ENCODE peak calls at places on chromosome 21, in four cellular contexts. One of them, this sample, is unnamed.

GRCh38 chr21:31514598-31514997 is 144.9 kb upstream of the SOD1 start:
- DNase-seq in heart left ventricle: no peak
- DNase-seq in aorta: no peak
- DNase-seq in tibial nerve: peak; percentile 28
- DNase-seq in this sample: no peak

GRCh38 chr21:31727181-31727580 is 4.7 kb downstream of the SCAF4 start:
- DNase-seq in heart left ventricle: no peak
- DNase-seq in aorta: no peak
- DNase-seq in tibial nerve: no peak
- DNase-seq in this sample: no peak

GRCh38 chr21:35323947-35324346 is 274.8 kb upstream of the RUNX1 start:
- DNase-seq in heart left ventricle: peak; percentile 45
- DNase-seq in aorta: no peak
- DNase-seq in tibial nerve: no peak
- DNase-seq in this sample: no peak

GRCh38 chr21:37877888-37878684 is 38.2 kb downstream of the KCNJ6 start:
- DNase-seq in heart left ventricle: no peak
- DNase-seq in aorta: no peak
- DNase-seq in tibial nerve: no peak
- DNase-seq in this sample: no peak

GRCh38 chr21:35203093-35204021 is 154.3 kb upstream of the RUNX1 start:
- DNase-seq in heart left ventricle: peak; percentile 39
- DNase-seq in aorta: no peak
- DNase-seq in tibial nerve: no peak
- DNase-seq in this sample: no peak

GRCh38 chr21:46035809-46036695 is 54.5 kb downstream of the COL6A1 start:
- DNase-seq in heart left ventricle: peak; percentile 84
- DNase-seq in aorta: no peak
- DNase-seq in tibial nerve: no peak
- DNase-seq in this sample: peak; percentile 92

GRCh38 chr21:38042246-38042645 is 126.0 kb upstream of the KCNJ6 start:
- DNase-seq in heart left ventricle: no peak
- DNase-seq in aorta: no peak
- DNase-seq in tibial nerve: no peak
- DNase-seq in this sample: no peak

GRCh38 chr21:15870819-15871218 is 141.0 kb downstream of the USP25 start:
- DNase-seq in heart left ventricle: no peak
- DNase-seq in aorta: no peak
- DNase-seq in tibial nerve: no peak
- DNase-seq in this sample: no peak

GRCh38 chr21:46650476-46651098 is 15.1 kb downstream of the PRMT2 start:
- DNase-seq in heart left ventricle: peak; percentile 54
- DNase-seq in aorta: no peak
- DNase-seq in tibial nerve: no peak
- DNase-seq in this sample: no peak

GRCh38 chr21:30083120-30083945 is 83.3 kb downstream of the CLDN17 start:
- DNase-seq in heart left ventricle: no peak
- DNase-seq in aorta: no peak
- DNase-seq in tibial nerve: no peak
- DNase-seq in this sample: no peak

GRCh38 chr21:43968410-43969114 is 43.5 kb upstream of the TRAPPC10 start:
- DNase-seq in heart left ventricle: no peak
- DNase-seq in aorta: no peak
- DNase-seq in tibial nerve: no peak
- DNase-seq in this sample: no peak

GRCh38 chr21:43814215-43815106 is 25.1 kb downstream of the RRP1 start:
- DNase-seq in heart left ventricle: no peak
- DNase-seq in aorta: no peak
- DNase-seq in tibial nerve: no peak
- DNase-seq in this sample: no peak

GRCh38 chr21:17003763-17004373 is 509.0 kb upstream of the CXADR start:
- DNase-seq in heart left ventricle: no peak
- DNase-seq in aorta: no peak
- DNase-seq in tibial nerve: no peak
- DNase-seq in this sample: no peak

GRCh38 chr21:31752352-31752751 is 20.4 kb upstream of the SCAF4 start:
- DNase-seq in heart left ventricle: no peak
- DNase-seq in aorta: no peak
- DNase-seq in tibial nerve: no peak
- DNase-seq in this sample: no peak

GRCh38 chr21:46667735-46668380 is 32.4 kb downstream of the PRMT2 start:
- DNase-seq in heart left ventricle: no peak
- DNase-seq in aorta: peak; percentile 79
- DNase-seq in tibial nerve: no peak
- DNase-seq in this sample: peak; percentile 72

GRCh38 chr21:21897275-21897883 is 899.2 kb downstream of the NCAM2 start:
- DNase-seq in heart left ventricle: no peak
- DNase-seq in aorta: no peak
- DNase-seq in tibial nerve: no peak
- DNase-seq in this sample: no peak

GRCh38 chr21:16713331-16714114 is 799.3 kb upstream of the CXADR start:
- DNase-seq in heart left ventricle: no peak
- DNase-seq in aorta: no peak
- DNase-seq in tibial nerve: no peak
- DNase-seq in this sample: no peak

DNA sequence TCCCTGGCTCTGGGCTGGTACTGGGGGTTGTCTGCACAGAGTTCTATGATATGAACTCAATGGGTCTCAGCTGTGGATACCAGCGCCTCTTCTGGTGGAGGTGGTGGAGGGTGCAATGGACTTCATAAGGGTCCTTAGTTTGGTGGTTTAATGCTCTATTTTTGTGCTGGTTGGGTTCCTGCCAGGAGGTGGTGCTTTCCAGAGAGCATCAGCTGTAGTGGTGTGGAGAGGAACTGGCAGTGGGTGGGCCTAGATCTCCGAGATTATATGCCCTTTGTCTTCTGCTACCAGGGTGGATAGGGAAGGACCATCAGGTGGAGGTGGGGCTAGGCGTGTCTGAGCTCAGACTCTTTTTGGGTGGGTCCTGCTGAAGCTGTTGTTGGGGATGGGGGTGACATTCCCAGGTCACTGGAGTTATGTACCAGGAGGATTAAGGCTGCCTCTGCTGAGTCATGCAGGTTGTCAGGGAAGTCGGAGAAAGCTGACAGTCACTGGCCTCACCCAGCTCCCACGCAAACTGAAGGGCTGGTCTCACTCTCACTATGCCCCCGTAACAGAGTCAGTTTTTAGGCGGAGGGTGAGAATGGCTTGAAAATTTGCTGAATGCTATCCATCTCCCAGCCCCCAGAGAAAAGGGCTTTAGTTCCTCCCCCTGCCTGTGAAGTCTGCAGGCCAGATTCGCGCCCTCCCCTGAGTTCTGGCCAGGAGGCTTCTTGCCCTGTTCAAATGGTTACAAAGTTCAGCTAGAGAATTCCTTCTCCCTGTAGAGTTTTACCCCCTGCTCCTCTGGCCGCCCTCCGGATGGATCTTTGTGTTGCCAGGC is 902.9 kb downstream of the LTN1 start:
- DNase-seq in heart left ventricle: peak; percentile 33
- DNase-seq in aorta: no peak
- DNase-seq in tibial nerve: no peak
- DNase-seq in this sample: no peak
- H3K27ac ChIP-seq in heart left ventricle: peak overlapping the region; percentile 9
- H3K27ac ChIP-seq in aorta: peak overlapping the region; percentile 38
- H3K27ac ChIP-seq in tibial nerve: no peak overlapping the region
- H3K27ac ChIP-seq in this sample: peak overlapping the region; percentile 8

GRCh38 chr21:42374457-42374856 is 8.1 kb upstream of the TFF1 start:
- DNase-seq in heart left ventricle: no peak
- DNase-seq in aorta: peak; percentile 16
- DNase-seq in tibial nerve: no peak
- DNase-seq in this sample: no peak

GRCh38 chr21:42375966-42376337 is 9.6 kb upstream of the TFF1 start:
- DNase-seq in heart left ventricle: no peak
- DNase-seq in aorta: peak; percentile 59
- DNase-seq in tibial nerve: no peak
- DNase-seq in this sample: peak; percentile 45

GRCh38 chr21:42376338-42376982 is 10.1 kb upstream of the TFF1 start:
- DNase-seq in heart left ventricle: no peak
- DNase-seq in aorta: peak; percentile 69
- DNase-seq in tibial nerve: no peak
- DNase-seq in this sample: peak; percentile 65

GRCh38 chr21:42373908-42374455 is 7.6 kb upstream of the TFF1 start:
- DNase-seq in heart left ventricle: no peak
- DNase-seq in aorta: peak; percentile 49
- DNase-seq in tibial nerve: no peak
- DNase-seq in this sample: peak; percentile 57

DNA sequence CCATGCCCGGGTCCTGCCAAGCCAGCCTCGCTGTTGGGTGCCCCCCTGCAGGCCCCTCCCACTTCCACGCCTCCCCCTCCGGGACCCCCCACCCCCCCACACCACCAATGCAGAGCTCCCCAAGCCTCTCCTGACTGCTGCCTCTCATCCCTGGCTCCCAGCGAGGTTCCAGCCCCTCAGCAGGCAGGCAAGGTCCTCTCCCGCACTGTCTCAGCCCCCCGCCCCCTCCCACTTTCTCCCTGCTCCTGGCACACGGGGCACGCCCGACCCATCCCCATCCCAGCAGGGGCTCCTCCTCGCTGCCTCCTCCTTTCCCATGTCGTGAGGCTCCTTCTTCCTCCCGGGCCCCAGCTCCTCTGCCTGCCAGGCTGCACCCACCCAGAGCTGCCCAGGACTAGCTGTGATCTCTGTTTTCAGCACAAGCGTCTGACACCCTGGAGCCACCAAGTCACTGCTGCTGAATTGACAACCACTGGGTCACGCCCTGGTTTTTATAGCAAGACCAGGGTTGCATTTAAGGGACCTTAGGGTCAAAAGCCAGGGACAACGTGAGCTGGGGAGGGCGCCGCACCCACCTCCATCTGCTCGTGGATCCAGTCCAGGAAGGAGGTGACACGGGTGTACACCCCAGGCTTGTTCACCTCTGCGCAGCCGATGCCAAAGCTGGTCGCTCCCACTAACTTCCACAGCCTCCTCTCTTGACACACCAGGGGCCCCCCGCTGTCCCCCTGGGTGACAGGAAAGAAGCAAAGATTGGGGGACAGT is 9.0 kb upstream of the TFF1 start:
- DNase-seq in heart left ventricle: no peak
- DNase-seq in aorta: peak; percentile 51
- DNase-seq in tibial nerve: no peak
- DNase-seq in this sample: peak; percentile 62
- H3K4me1 ChIP-seq in heart left ventricle: no peaks in the 10 kb centered on the region
- H3K4me1 ChIP-seq in aorta: no peaks in the 10 kb centered on the region
- H3K4me1 ChIP-seq in tibial nerve: no peaks in the 10 kb centered on the region
- H3K4me1 ChIP-seq in this sample: no peaks in the 10 kb centered on the region

GRCh38 chr21:39095681-39096080 is 87.6 kb downstream of the PSMG1 start:
- DNase-seq in heart left ventricle: no peak
- DNase-seq in aorta: peak; percentile 52
- DNase-seq in tibial nerve: no peak
- DNase-seq in this sample: no peak

GRCh38 chr21:39096754-39097153 is 86.5 kb downstream of the PSMG1 start:
- DNase-seq in heart left ventricle: no peak
- DNase-seq in aorta: peak; percentile 63
- DNase-seq in tibial nerve: no peak
- DNase-seq in this sample: no peak

GRCh38 chr21:39093526-39093925 is 89.7 kb downstream of the PSMG1 start:
- DNase-seq in heart left ventricle: no peak
- DNase-seq in aorta: peak; percentile 64
- DNase-seq in tibial nerve: no peak
- DNase-seq in this sample: no peak

GRCh38 chr21:39094847-39095525 is 88.3 kb downstream of the PSMG1 start:
- DNase-seq in heart left ventricle: no peak
- DNase-seq in aorta: no peak
- DNase-seq in tibial nerve: no peak
- DNase-seq in this sample: no peak

GRCh38 chr21:39094087-39094785 is 89.0 kb downstream of the PSMG1 start:
- DNase-seq in heart left ventricle: no peak
- DNase-seq in aorta: no peak
- DNase-seq in tibial nerve: no peak
- DNase-seq in this sample: no peak
- H3K27ac ChIP-seq in heart left ventricle: peak overlapping the region; percentile 47
- H3K27ac ChIP-seq in aorta: no peak overlapping the region
- H3K27ac ChIP-seq in tibial nerve: peak overlapping the region; percentile 73
- H3K27ac ChIP-seq in this sample: peak overlapping the region; percentile 43

DNA sequence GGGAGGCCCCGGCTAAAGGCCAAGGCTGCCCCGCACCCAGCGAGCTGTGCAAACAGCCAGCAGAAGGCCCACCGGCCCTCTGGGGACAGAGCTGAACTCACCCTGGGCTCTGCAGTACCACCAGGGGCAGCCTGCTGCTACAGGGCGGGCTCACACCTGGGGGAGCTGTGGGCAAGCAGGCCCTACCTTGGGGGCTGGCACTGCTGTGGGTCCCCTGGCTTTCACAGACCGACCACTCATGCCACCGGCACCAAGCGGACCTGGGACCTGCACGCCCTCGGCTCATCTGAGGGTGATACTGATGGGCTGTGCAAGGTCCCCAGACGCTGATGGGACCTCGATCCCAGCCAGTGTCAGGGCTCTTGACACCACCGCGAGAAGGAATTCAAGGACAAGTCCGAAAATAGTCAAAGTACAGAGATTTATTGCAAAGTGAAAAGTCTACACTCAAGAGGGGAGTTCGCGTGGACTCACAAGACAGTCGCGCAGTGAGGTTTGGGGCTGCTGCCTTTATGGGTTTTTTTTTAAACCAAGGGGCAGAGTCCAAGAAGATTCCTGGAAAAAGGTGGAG is 61.0 kb upstream of the ADARB1 start:
- DNase-seq in heart left ventricle: peak; percentile 19
- DNase-seq in aorta: peak; percentile 76
- DNase-seq in tibial nerve: no peak
- DNase-seq in this sample: peak; percentile 68
- H3K4me1 ChIP-seq in heart left ventricle: peaks cover 15% of the 10 kb centered on the region
- H3K4me1 ChIP-seq in aorta: no peaks in the 10 kb centered on the region
- H3K4me1 ChIP-seq in tibial nerve: peaks cover 4% of the 10 kb centered on the region
- H3K4me1 ChIP-seq in this sample: peaks cover 2% of the 10 kb centered on the region

GRCh38 chr21:34132202-34132601 is 58.8 kb downstream of the MRPS6 start:
- DNase-seq in heart left ventricle: peak; percentile 28
- DNase-seq in aorta: no peak
- DNase-seq in tibial nerve: no peak
- DNase-seq in this sample: no peak
- H3K27ac ChIP-seq in heart left ventricle: no peak overlapping the region
- H3K27ac ChIP-seq in aorta: peak overlapping the region; percentile 79
- H3K27ac ChIP-seq in tibial nerve: peak overlapping the region; percentile 87
- H3K27ac ChIP-seq in this sample: peak overlapping the region; percentile 12

GRCh38 chr21:41676198-41676597 is 90.7 kb downstream of the RIPK4 start:
- DNase-seq in heart left ventricle: no peak
- DNase-seq in aorta: no peak
- DNase-seq in tibial nerve: no peak
- DNase-seq in this sample: no peak
- H3K4me1 ChIP-seq in heart left ventricle: peaks cover 14% of the 10 kb centered on the region
- H3K4me1 ChIP-seq in aorta: no peaks in the 10 kb centered on the region
- H3K4me1 ChIP-seq in tibial nerve: peaks cover 4% of the 10 kb centered on the region
- H3K4me1 ChIP-seq in this sample: peaks cover 19% of the 10 kb centered on the region

GRCh38 chr21:36478207-36478701 is 1.7 kb downstream of the CLDN14 start:
- DNase-seq in heart left ventricle: no peak
- DNase-seq in aorta: no peak
- DNase-seq in tibial nerve: no peak
- DNase-seq in this sample: peak; percentile 23
- H3K27ac ChIP-seq in heart left ventricle: no peak overlapping the region
- H3K27ac ChIP-seq in aorta: no peak overlapping the region
- H3K27ac ChIP-seq in tibial nerve: no peak overlapping the region
- H3K27ac ChIP-seq in this sample: no peak overlapping the region